ENCODE peak calls at places on chromosomes 2 and 18, in five cellular contexts. A is transverse colon, C is GM23338, D is HL-60, M is sigmoid colon. O is an unnamed sample.
A peak's percentile ranks its signal among the peaks of the same experiment; 100 is the strongest.

GRCh38 chr2:47485751-47486300 is 82.9 kb downstream of the MSH2 start:
- DNase-seq in M (no peak), A (no peak), D (no peak), C (no peak), O (no peak)

GRCh38 chr2:135662088-135662487 is 79.6 kb upstream of the UBXN4 start:
- DNase-seq in M (no peak), A (no peak), D (no peak), C (no peak), O (no peak)

GRCh38 chr2:215188078-215188477 is 49.7 kb upstream of the ABCA12 start:
- DNase-seq in M (no peak), D (no peak), C (no peak), A (no peak), O (no peak)

GRCh38 chr2:18749912-18750526 is 160.7 kb upstream of the NT5C1B start:
- DNase-seq in M (peak; percentile 77), C (peak; percentile 68), D (no peak), A (peak; percentile 49), O (no peak)

GRCh38 chr2:84911135-84911678 is 5.8 kb downstream of the TMSB10 start:
- DNase-seq in A (no peak), D (no peak), M (no peak), C (no peak), O (no peak)

GRCh38 chr2:167592441-167592840 is 655.0 kb downstream of the STK39 start:
- DNase-seq in C (no peak), M (no peak), A (no peak), D (no peak), O (no peak)

GRCh38 chr18:5515007-5515744 is 28.6 kb downstream of the EPB41L3 start:
- DNase-seq in C (no peak), D (peak; percentile 86), M (no peak), A (no peak), O (no peak)

GRCh38 chr2:97950329-97951154 is 45.2 kb downstream of the TMEM131 start:
- DNase-seq in C (no peak), M (no peak), D (no peak), A (no peak), O (no peak)

GRCh38 chr2:225319872-225320271 is 79.6 kb upstream of the NYAP2 start:
- DNase-seq in D (no peak), M (no peak), C (no peak), A (no peak), O (no peak)

GRCh38 chr18:4016391-4017049 is 438.6 kb downstream of the DLGAP1 start:
- DNase-seq in M (no peak), D (no peak), C (peak; percentile 28), A (no peak), O (no peak)

GRCh38 chr18:74460825-74461224 is 3.7 kb upstream of the DIPK1C start:
- DNase-seq in D (no peak), A (no peak), C (no peak), M (no peak), O (no peak)
- H3K27ac ChIP-seq in D (no peak overlapping the region), A (no peak overlapping the region), C (no peak overlapping the region), M (no peak overlapping the region), O (no peak overlapping the region)

GRCh38 chr2:223086360-223086981 is 34.5 kb downstream of the KCNE4 start:
- DNase-seq in C (no peak), D (no peak), M (no peak), A (no peak), O (no peak)
- TF ChIP-seq POLR2AphosphoS5 in C (no peak), D (no peak), M (peak; percentile 54), A (peak; percentile 65), O (no peak)

DNA sequence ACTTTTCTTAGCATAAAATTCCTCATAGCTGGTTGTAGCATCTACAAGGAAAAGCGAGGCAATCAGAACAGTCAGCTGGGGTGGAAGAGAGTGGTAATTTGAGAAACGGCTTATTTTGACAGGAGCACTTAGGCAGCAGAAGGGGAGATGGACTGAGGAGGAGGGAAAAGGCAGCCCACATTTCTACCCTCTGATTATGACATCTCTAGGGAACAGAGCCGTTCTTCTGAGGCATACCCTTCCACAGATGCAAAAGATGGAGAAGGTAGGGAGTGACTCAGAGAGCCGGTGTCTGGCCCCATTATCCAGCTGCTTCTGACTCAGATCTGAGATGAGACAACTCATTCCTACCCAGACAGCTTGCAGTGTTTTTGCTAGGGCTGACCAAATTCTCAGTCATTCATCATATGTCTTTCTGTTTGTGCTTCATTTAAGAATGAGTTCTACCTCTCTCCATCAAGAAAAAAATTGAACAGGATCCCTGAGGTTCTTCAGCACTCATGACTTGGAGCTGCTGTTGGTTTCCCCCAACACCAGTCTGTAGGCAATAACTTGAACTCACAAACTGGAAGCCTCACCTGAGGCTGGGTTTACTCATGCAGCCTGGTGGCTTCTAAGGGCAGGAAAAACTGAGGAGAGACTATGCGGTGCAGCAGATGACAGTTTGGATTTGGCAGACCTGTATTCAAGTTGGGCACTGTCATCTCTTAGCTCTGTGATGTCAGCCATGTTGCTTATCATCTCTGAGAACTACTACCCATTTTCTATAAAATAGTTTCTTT is 15.9 kb upstream of the SEC11C start:
- DNase-seq in C (no peak), M (no peak), D (no peak), A (no peak), O (no peak)
- H3K27ac ChIP-seq in C (no peak overlapping the region), M (no peak overlapping the region), D (no peak overlapping the region), A (no peak overlapping the region), O (no peak overlapping the region)

GRCh38 chr2:37459095-37459981 is 114.9 kb downstream of the QPCT start:
- DNase-seq in M (no peak), C (no peak), A (no peak), D (no peak), O (no peak)
- TF ChIP-seq POLR2AphosphoS5 in M (no peak), C (no peak), A (no peak), D (no peak), O (no peak)

GRCh38 chr18:31723998-31724711 is 36.5 kb downstream of the SLC25A52 start:
- DNase-seq in D (no peak), C (no peak), M (peak; percentile 65), A (peak; percentile 10), O (no peak)
- H3K27ac ChIP-seq in D (no peak overlapping the region), C (no peak overlapping the region), M (peak overlapping the region; percentile 54), A (no peak overlapping the region), O (peak overlapping the region; percentile 37)